ENCODE peak calls at places on chromosomes 2 and 18, in seven cellular contexts. One of them, this sample, is unnamed.

GRCh38 chr2:88187927-88188326 is 17.8 kb downstream of the THNSL2 start:
- DNase-seq in BJ: no peak
- DNase-seq in PC-9: no peak
- DNase-seq in cardiac muscle cell: no peak
- DNase-seq in lower leg skin: no peak
- DNase-seq in WTC11: peak
- DNase-seq in activated B cell treated with CpG ODN at 0.5 μM for 24 hours: no peak
- DNase-seq in this sample: no peak

GRCh38 chr18:12334280-12335262 is 26.5 kb downstream of the TUBB6 start:
- DNase-seq in lower leg skin: no peak
- DNase-seq in BJ: no peak
- DNase-seq in WTC11: no peak
- DNase-seq in activated B cell treated with CpG ODN at 0.5 μM for 24 hours: no peak
- DNase-seq in PC-9: no peak
- DNase-seq in cardiac muscle cell: peak
- DNase-seq in this sample: no peak

GRCh38 chr2:209141142-209141541 is 282.7 kb upstream of the MAP2 start:
- DNase-seq in activated B cell treated with CpG ODN at 0.5 μM for 24 hours: no peak
- DNase-seq in WTC11: no peak
- DNase-seq in PC-9: no peak
- DNase-seq in BJ: no peak
- DNase-seq in cardiac muscle cell: no peak
- DNase-seq in lower leg skin: no peak
- DNase-seq in this sample: no peak

GRCh38 chr2:111705711-111706323 is 178.2 kb downstream of the ANAPC1 start:
- DNase-seq in activated B cell treated with CpG ODN at 0.5 μM for 24 hours: no peak
- DNase-seq in BJ: peak
- DNase-seq in PC-9: peak
- DNase-seq in cardiac muscle cell: no peak
- DNase-seq in WTC11: peak
- DNase-seq in lower leg skin: peak
- DNase-seq in this sample: no peak

GRCh38 chr2:224407241-224407680 is 5.4 kb upstream of the FAM124B start:
- DNase-seq in activated B cell treated with CpG ODN at 0.5 μM for 24 hours: no peak
- DNase-seq in WTC11: no peak
- DNase-seq in lower leg skin: no peak
- DNase-seq in BJ: no peak
- DNase-seq in PC-9: no peak
- DNase-seq in cardiac muscle cell: no peak
- DNase-seq in this sample: no peak

GRCh38 chr2:117118994-117119393 is 695.5 kb upstream of the DDX18 start:
- DNase-seq in cardiac muscle cell: no peak
- DNase-seq in lower leg skin: no peak
- DNase-seq in WTC11: no peak
- DNase-seq in activated B cell treated with CpG ODN at 0.5 μM for 24 hours: no peak
- DNase-seq in BJ: no peak
- DNase-seq in PC-9: no peak
- DNase-seq in this sample: no peak

GRCh38 chr2:99623035-99623434 is 133.2 kb upstream of the REV1 start:
- DNase-seq in lower leg skin: no peak
- DNase-seq in cardiac muscle cell: no peak
- DNase-seq in BJ: no peak
- DNase-seq in PC-9: no peak
- DNase-seq in activated B cell treated with CpG ODN at 0.5 μM for 24 hours: no peak
- DNase-seq in WTC11: no peak
- DNase-seq in this sample: no peak

GRCh38 chr2:179104736-179105135 is 54.8 kb upstream of the CCDC141 start:
- DNase-seq in BJ: no peak
- DNase-seq in PC-9: no peak
- DNase-seq in activated B cell treated with CpG ODN at 0.5 μM for 24 hours: no peak
- DNase-seq in WTC11: no peak
- DNase-seq in cardiac muscle cell: no peak
- DNase-seq in lower leg skin: no peak
- DNase-seq in this sample: no peak

GRCh38 chr18:68152770-68153169 is 562.1 kb downstream of the TMX3 start:
- DNase-seq in lower leg skin: no peak
- DNase-seq in WTC11: peak
- DNase-seq in cardiac muscle cell: no peak
- DNase-seq in BJ: no peak
- DNase-seq in activated B cell treated with CpG ODN at 0.5 μM for 24 hours: no peak
- DNase-seq in PC-9: no peak
- DNase-seq in this sample: peak

GRCh38 chr2:238060096-238060541 is 682 bp upstream of the SCLY start:
- DNase-seq in WTC11: no peak
- DNase-seq in lower leg skin: no peak
- DNase-seq in PC-9: no peak
- DNase-seq in activated B cell treated with CpG ODN at 0.5 μM for 24 hours: no peak
- DNase-seq in BJ: no peak
- DNase-seq in cardiac muscle cell: no peak
- DNase-seq in this sample: no peak

GRCh38 chr2:238061310-238062202 is 755 bp downstream of the SCLY start:
- DNase-seq in PC-9: peak
- DNase-seq in BJ: no peak
- DNase-seq in cardiac muscle cell: peak
- DNase-seq in WTC11: peak
- DNase-seq in lower leg skin: peak
- DNase-seq in activated B cell treated with CpG ODN at 0.5 μM for 24 hours: no peak
- DNase-seq in this sample: no peak

GRCh38 chr2:238063414-238064189 is 2.8 kb downstream of the SCLY start:
- DNase-seq in BJ: no peak
- DNase-seq in PC-9: no peak
- DNase-seq in cardiac muscle cell: no peak
- DNase-seq in WTC11: no peak
- DNase-seq in activated B cell treated with CpG ODN at 0.5 μM for 24 hours: no peak
- DNase-seq in lower leg skin: peak
- DNase-seq in this sample: no peak

GRCh38 chr2:238059505-238059904 is 1.3 kb upstream of the SCLY start:
- DNase-seq in PC-9: no peak
- DNase-seq in lower leg skin: no peak
- DNase-seq in cardiac muscle cell: no peak
- DNase-seq in activated B cell treated with CpG ODN at 0.5 μM for 24 hours: no peak
- DNase-seq in WTC11: no peak
- DNase-seq in BJ: no peak
- DNase-seq in this sample: no peak

GRCh38 chr2:238060542-238061309 is at the start of gene SCLY:
- DNase-seq in cardiac muscle cell: peak
- DNase-seq in PC-9: peak
- DNase-seq in lower leg skin: peak
- DNase-seq in BJ: peak
- DNase-seq in activated B cell treated with CpG ODN at 0.5 μM for 24 hours: peak
- DNase-seq in WTC11: peak
- DNase-seq in this sample: peak
- TF ChIP-seq CTCF in cardiac muscle cell: no peak
- TF ChIP-seq CTCF in PC-9: no peak
- TF ChIP-seq CTCF in lower leg skin: no peak
- TF ChIP-seq CTCF in BJ: no peak
- TF ChIP-seq CTCF in activated B cell treated with CpG ODN at 0.5 μM for 24 hours: no peak
- TF ChIP-seq CTCF in WTC11: no peak
- TF ChIP-seq CTCF in this sample: no peak

GRCh38 chr2:240259924-240260529 is 119.6 kb upstream of the OTOS start:
- DNase-seq in PC-9: peak
- DNase-seq in activated B cell treated with CpG ODN at 0.5 μM for 24 hours: no peak
- DNase-seq in BJ: no peak
- DNase-seq in WTC11: no peak
- DNase-seq in lower leg skin: no peak
- DNase-seq in cardiac muscle cell: no peak
- DNase-seq in this sample: no peak
- TF ChIP-seq CTCF in PC-9: no peak
- TF ChIP-seq CTCF in activated B cell treated with CpG ODN at 0.5 μM for 24 hours: no peak
- TF ChIP-seq CTCF in BJ: no peak
- TF ChIP-seq CTCF in WTC11: no peak
- TF ChIP-seq CTCF in lower leg skin: no peak
- TF ChIP-seq CTCF in cardiac muscle cell: no peak
- TF ChIP-seq CTCF in this sample: no peak

GRCh38 chr2:12848176-12848575 is 131.4 kb downstream of the TRIB2 start:
- DNase-seq in WTC11: no peak
- DNase-seq in lower leg skin: no peak
- DNase-seq in BJ: no peak
- DNase-seq in cardiac muscle cell: no peak
- DNase-seq in PC-9: peak
- DNase-seq in activated B cell treated with CpG ODN at 0.5 μM for 24 hours: no peak
- DNase-seq in this sample: no peak
- TF ChIP-seq CTCF in WTC11: no peak
- TF ChIP-seq CTCF in lower leg skin: no peak
- TF ChIP-seq CTCF in BJ: no peak
- TF ChIP-seq CTCF in cardiac muscle cell: no peak
- TF ChIP-seq CTCF in PC-9: no peak
- TF ChIP-seq CTCF in activated B cell treated with CpG ODN at 0.5 μM for 24 hours: no peak
- TF ChIP-seq CTCF in this sample: no peak

DNA sequence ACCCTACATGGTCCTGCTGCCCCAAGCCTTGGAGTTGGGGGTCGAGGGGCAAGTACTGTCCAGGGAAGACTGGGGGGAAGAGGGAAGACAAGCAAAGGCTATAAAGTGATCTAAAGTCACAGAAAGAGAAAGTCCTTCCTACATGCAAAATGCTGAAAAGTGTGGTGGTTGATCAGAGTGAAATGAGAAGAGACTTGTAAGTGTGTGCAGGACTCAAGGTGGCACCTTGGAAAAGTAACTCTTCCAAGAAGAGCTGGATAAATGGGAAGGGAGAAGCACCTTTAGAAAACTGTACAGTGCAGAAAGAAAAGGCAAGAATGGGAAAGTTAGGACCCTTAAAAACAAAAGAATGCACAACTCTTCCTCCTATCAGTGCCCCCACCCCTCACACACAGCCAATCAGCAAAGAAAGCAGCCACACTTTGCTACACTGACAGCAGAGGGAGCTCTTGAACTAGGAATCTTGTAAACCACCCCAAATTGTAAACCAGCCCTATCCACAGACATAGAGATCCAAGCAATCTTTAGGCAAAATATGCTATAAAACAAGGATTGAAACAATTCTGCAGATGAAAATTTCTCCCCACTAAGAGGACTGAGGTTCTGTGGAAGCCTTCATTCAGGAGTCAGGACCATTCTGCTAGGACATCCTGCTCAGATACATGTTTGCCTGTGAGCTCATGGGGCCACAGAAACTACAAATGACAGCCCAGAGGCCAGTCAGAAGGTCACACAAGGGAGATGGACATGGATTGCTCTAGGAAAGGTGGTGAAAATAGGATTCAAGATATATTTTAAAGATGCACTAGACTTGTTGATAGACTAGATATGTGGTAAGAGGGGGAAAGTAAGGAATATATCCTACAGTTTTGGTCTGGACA is 146.4 kb downstream of the FTCDNL1 start:
- DNase-seq in cardiac muscle cell: peak
- DNase-seq in activated B cell treated with CpG ODN at 0.5 μM for 24 hours: no peak
- DNase-seq in PC-9: no peak
- DNase-seq in lower leg skin: no peak
- DNase-seq in BJ: no peak
- DNase-seq in WTC11: peak
- DNase-seq in this sample: no peak
- TF ChIP-seq CTCF in cardiac muscle cell: peak
- TF ChIP-seq CTCF in activated B cell treated with CpG ODN at 0.5 μM for 24 hours: no peak
- TF ChIP-seq CTCF in PC-9: peak
- TF ChIP-seq CTCF in lower leg skin: no peak
- TF ChIP-seq CTCF in BJ: peak
- TF ChIP-seq CTCF in WTC11: peak
- TF ChIP-seq CTCF in this sample: peak

GRCh38 chr2:6866982-6867381 is 1.3 kb upstream of the CMPK2 start:
- DNase-seq in BJ: no peak
- DNase-seq in lower leg skin: no peak
- DNase-seq in activated B cell treated with CpG ODN at 0.5 μM for 24 hours: no peak
- DNase-seq in WTC11: no peak
- DNase-seq in PC-9: no peak
- DNase-seq in cardiac muscle cell: no peak
- DNase-seq in this sample: no peak

GRCh38 chr2:6866239-6866745 is 585 bp upstream of the CMPK2 start:
- DNase-seq in lower leg skin: no peak
- DNase-seq in WTC11: peak
- DNase-seq in activated B cell treated with CpG ODN at 0.5 μM for 24 hours: no peak
- DNase-seq in cardiac muscle cell: peak
- DNase-seq in BJ: no peak
- DNase-seq in PC-9: no peak
- DNase-seq in this sample: no peak

GRCh38 chr2:6864251-6864758 is 1.4 kb downstream of the CMPK2 start:
- DNase-seq in cardiac muscle cell: no peak
- DNase-seq in BJ: no peak
- DNase-seq in lower leg skin: no peak
- DNase-seq in PC-9: no peak
- DNase-seq in activated B cell treated with CpG ODN at 0.5 μM for 24 hours: no peak
- DNase-seq in WTC11: no peak
- DNase-seq in this sample: no peak

GRCh38 chr2:6864938-6865345 is 765 bp downstream of the CMPK2 start:
- DNase-seq in activated B cell treated with CpG ODN at 0.5 μM for 24 hours: no peak
- DNase-seq in WTC11: peak
- DNase-seq in PC-9: no peak
- DNase-seq in cardiac muscle cell: no peak
- DNase-seq in lower leg skin: no peak
- DNase-seq in BJ: no peak
- DNase-seq in this sample: no peak

DNA sequence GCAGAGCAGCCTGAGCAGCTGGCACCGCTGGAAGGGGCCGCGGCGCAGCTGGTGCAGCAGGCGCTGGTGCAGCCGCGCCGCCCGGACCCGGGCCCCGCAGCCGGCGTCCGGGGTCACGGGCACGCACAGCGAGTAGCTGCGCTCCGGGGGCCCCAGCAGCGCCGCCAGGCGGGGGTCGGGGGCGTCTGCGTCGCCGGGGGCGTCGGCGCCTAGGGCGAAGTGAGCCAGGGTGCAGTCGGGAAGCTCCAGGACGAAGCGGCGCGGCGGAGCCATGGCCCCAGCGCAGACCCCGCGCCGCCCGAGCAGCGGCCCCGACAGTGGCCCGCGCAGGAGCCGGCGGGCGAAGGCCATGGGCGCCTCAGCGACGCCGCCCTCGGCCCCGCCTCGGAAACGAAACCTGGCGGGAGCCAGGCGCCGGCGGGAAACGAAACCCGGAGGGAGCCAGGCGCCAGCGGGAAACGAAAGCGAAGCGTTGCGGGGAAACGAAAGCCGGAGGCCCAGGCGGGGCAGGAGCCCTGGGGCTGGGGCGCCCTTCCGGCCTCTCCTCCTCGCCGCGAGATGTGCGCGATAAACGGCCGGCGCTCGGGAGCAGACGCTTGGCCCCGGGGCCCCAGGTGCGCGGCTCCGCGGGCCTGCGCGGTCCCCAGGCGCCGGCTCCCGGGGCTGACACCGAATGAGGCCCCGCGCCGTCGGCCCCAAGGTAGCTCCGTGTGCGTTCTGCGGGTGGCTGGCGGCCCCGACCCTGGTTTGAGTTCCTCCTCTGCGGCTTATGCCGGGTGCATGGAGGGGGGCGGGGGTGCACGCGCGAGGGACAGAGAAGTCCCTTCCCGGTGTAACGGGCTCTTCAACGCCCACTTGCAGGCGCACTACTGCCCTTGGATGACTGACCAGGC is at the start of gene CMPK2:
- DNase-seq in WTC11: peak
- DNase-seq in lower leg skin: no peak
- DNase-seq in PC-9: no peak
- DNase-seq in cardiac muscle cell: peak
- DNase-seq in activated B cell treated with CpG ODN at 0.5 μM for 24 hours: peak
- DNase-seq in BJ: no peak
- DNase-seq in this sample: no peak
- TF ChIP-seq CTCF in WTC11: no peak
- TF ChIP-seq CTCF in lower leg skin: no peak
- TF ChIP-seq CTCF in PC-9: no peak
- TF ChIP-seq CTCF in cardiac muscle cell: no peak
- TF ChIP-seq CTCF in activated B cell treated with CpG ODN at 0.5 μM for 24 hours: no peak
- TF ChIP-seq CTCF in BJ: no peak
- TF ChIP-seq CTCF in this sample: peak

GRCh38 chr18:1078301-1078700 is 173.6 kb downstream of the ADCYAP1 start:
- DNase-seq in PC-9: no peak
- DNase-seq in WTC11: no peak
- DNase-seq in activated B cell treated with CpG ODN at 0.5 μM for 24 hours: no peak
- DNase-seq in BJ: no peak
- DNase-seq in lower leg skin: no peak
- DNase-seq in cardiac muscle cell: no peak
- DNase-seq in this sample: no peak
- TF ChIP-seq CTCF in PC-9: no peak
- TF ChIP-seq CTCF in WTC11: no peak
- TF ChIP-seq CTCF in activated B cell treated with CpG ODN at 0.5 μM for 24 hours: no peak
- TF ChIP-seq CTCF in BJ: no peak
- TF ChIP-seq CTCF in lower leg skin: no peak
- TF ChIP-seq CTCF in cardiac muscle cell: no peak
- TF ChIP-seq CTCF in this sample: no peak

GRCh38 chr2:36701391-36701795 is 4.9 kb downstream of the VIT start:
- DNase-seq in activated B cell treated with CpG ODN at 0.5 μM for 24 hours: no peak
- DNase-seq in PC-9: peak
- DNase-seq in cardiac muscle cell: peak
- DNase-seq in BJ: no peak
- DNase-seq in lower leg skin: no peak
- DNase-seq in WTC11: no peak
- DNase-seq in this sample: no peak
- TF ChIP-seq CTCF in activated B cell treated with CpG ODN at 0.5 μM for 24 hours: no peak
- TF ChIP-seq CTCF in PC-9: peak
- TF ChIP-seq CTCF in cardiac muscle cell: peak
- TF ChIP-seq CTCF in BJ: peak
- TF ChIP-seq CTCF in lower leg skin: no peak
- TF ChIP-seq CTCF in WTC11: no peak
- TF ChIP-seq CTCF in this sample: peak